ENCODE peak calls at places on chromosomes 3 and 15, in eight cellular contexts. One of them, this sample, is unnamed.

GRCh38 chr3:169308654-169309325 is 354.7 kb downstream of the MECOM start:
- DNase-seq in prostate gland: no peak
- DNase-seq in Right ventricle myocardium superior: no peak
- DNase-seq in globus pallidus: no peak
- DNase-seq in BJ: no peak
- DNase-seq in neural crest cell: no peak
- DNase-seq in SJSA1: no peak
- DNase-seq in stimulated activated naive CD8-positive, alpha-beta T cell treated with anti-CD3 and anti-CD28 coated beads, Interleukin-15, Interleukin-2, amounts not matched to agents 100 U/mL and 50 U/mL, for 24 hours: no peak
- DNase-seq in this sample: no peak

GRCh38 chr3:186382217-186382885 is 20.3 kb upstream of the DGKG start:
- DNase-seq in neural crest cell: no peak
- DNase-seq in prostate gland: no peak
- DNase-seq in BJ: no peak
- DNase-seq in stimulated activated naive CD8-positive, alpha-beta T cell treated with anti-CD3 and anti-CD28 coated beads, Interleukin-15, Interleukin-2, amounts not matched to agents 100 U/mL and 50 U/mL, for 24 hours: no peak
- DNase-seq in SJSA1: no peak
- DNase-seq in Right ventricle myocardium superior: no peak
- DNase-seq in globus pallidus: no peak
- DNase-seq in this sample: no peak

GRCh38 chr3:12239301-12239700 is 49.6 kb upstream of the PPARG start:
- DNase-seq in stimulated activated naive CD8-positive, alpha-beta T cell treated with anti-CD3 and anti-CD28 coated beads, Interleukin-15, Interleukin-2, amounts not matched to agents 100 U/mL and 50 U/mL, for 24 hours: no peak
- DNase-seq in SJSA1: no peak
- DNase-seq in prostate gland: no peak
- DNase-seq in BJ: no peak
- DNase-seq in Right ventricle myocardium superior: peak; percentile 45
- DNase-seq in neural crest cell: no peak
- DNase-seq in globus pallidus: no peak
- DNase-seq in this sample: no peak

GRCh38 chr3:38645076-38645475 is 4.4 kb downstream of the SCN5A start:
- DNase-seq in Right ventricle myocardium superior: no peak
- DNase-seq in stimulated activated naive CD8-positive, alpha-beta T cell treated with anti-CD3 and anti-CD28 coated beads, Interleukin-15, Interleukin-2, amounts not matched to agents 100 U/mL and 50 U/mL, for 24 hours: no peak
- DNase-seq in SJSA1: no peak
- DNase-seq in prostate gland: no peak
- DNase-seq in globus pallidus: no peak
- DNase-seq in neural crest cell: no peak
- DNase-seq in BJ: no peak
- DNase-seq in this sample: no peak

GRCh38 chr15:32786906-32787305 is 69.1 kb downstream of the GREM1 start:
- DNase-seq in neural crest cell: no peak
- DNase-seq in BJ: peak; percentile 10
- DNase-seq in Right ventricle myocardium superior: no peak
- DNase-seq in stimulated activated naive CD8-positive, alpha-beta T cell treated with anti-CD3 and anti-CD28 coated beads, Interleukin-15, Interleukin-2, amounts not matched to agents 100 U/mL and 50 U/mL, for 24 hours: no peak
- DNase-seq in SJSA1: no peak
- DNase-seq in globus pallidus: no peak
- DNase-seq in prostate gland: no peak
- DNase-seq in this sample: no peak

GRCh38 chr15:100764778-100765457 is 114.7 kb upstream of the ALDH1A3 start:
- DNase-seq in Right ventricle myocardium superior: no peak
- DNase-seq in BJ: no peak
- DNase-seq in neural crest cell: no peak
- DNase-seq in prostate gland: no peak
- DNase-seq in SJSA1: peak; percentile 41
- DNase-seq in globus pallidus: no peak
- DNase-seq in stimulated activated naive CD8-positive, alpha-beta T cell treated with anti-CD3 and anti-CD28 coated beads, Interleukin-15, Interleukin-2, amounts not matched to agents 100 U/mL and 50 U/mL, for 24 hours: no peak
- DNase-seq in this sample: no peak

GRCh38 chr15:62390793-62391543 is 225.9 kb upstream of the C2CD4B start:
- DNase-seq in BJ: no peak
- DNase-seq in SJSA1: peak; percentile 54
- DNase-seq in neural crest cell: peak; percentile 52
- DNase-seq in stimulated activated naive CD8-positive, alpha-beta T cell treated with anti-CD3 and anti-CD28 coated beads, Interleukin-15, Interleukin-2, amounts not matched to agents 100 U/mL and 50 U/mL, for 24 hours: peak; percentile 48
- DNase-seq in globus pallidus: peak; percentile 36
- DNase-seq in prostate gland: peak; percentile 32
- DNase-seq in Right ventricle myocardium superior: peak; percentile 61
- DNase-seq in this sample: peak; percentile 32

GRCh38 chr15:74302821-74303359 is 64.6 kb downstream of the CYP11A1 start:
- DNase-seq in Right ventricle myocardium superior: no peak
- DNase-seq in stimulated activated naive CD8-positive, alpha-beta T cell treated with anti-CD3 and anti-CD28 coated beads, Interleukin-15, Interleukin-2, amounts not matched to agents 100 U/mL and 50 U/mL, for 24 hours: peak; percentile 64
- DNase-seq in SJSA1: no peak
- DNase-seq in BJ: no peak
- DNase-seq in globus pallidus: no peak
- DNase-seq in neural crest cell: peak; percentile 72
- DNase-seq in prostate gland: no peak
- DNase-seq in this sample: no peak

GRCh38 chr3:75089831-75090230 is 475.4 kb upstream of the CNTN3 start:
- DNase-seq in Right ventricle myocardium superior: no peak
- DNase-seq in BJ: no peak
- DNase-seq in prostate gland: peak; percentile 15
- DNase-seq in neural crest cell: no peak
- DNase-seq in globus pallidus: no peak
- DNase-seq in SJSA1: no peak
- DNase-seq in stimulated activated naive CD8-positive, alpha-beta T cell treated with anti-CD3 and anti-CD28 coated beads, Interleukin-15, Interleukin-2, amounts not matched to agents 100 U/mL and 50 U/mL, for 24 hours: no peak
- DNase-seq in this sample: no peak

GRCh38 chr3:66473637-66474036 is 27.2 kb downstream of the LRIG1 start:
- DNase-seq in stimulated activated naive CD8-positive, alpha-beta T cell treated with anti-CD3 and anti-CD28 coated beads, Interleukin-15, Interleukin-2, amounts not matched to agents 100 U/mL and 50 U/mL, for 24 hours: peak; percentile 43
- DNase-seq in BJ: peak; percentile 86
- DNase-seq in globus pallidus: no peak
- DNase-seq in prostate gland: peak; percentile 44
- DNase-seq in SJSA1: no peak
- DNase-seq in Right ventricle myocardium superior: no peak
- DNase-seq in neural crest cell: no peak
- DNase-seq in this sample: no peak

GRCh38 chr15:65033659-65034269 is 4.3 kb upstream of the MTFMT start:
- DNase-seq in Right ventricle myocardium superior: no peak
- DNase-seq in neural crest cell: no peak
- DNase-seq in prostate gland: no peak
- DNase-seq in globus pallidus: peak; percentile 45
- DNase-seq in stimulated activated naive CD8-positive, alpha-beta T cell treated with anti-CD3 and anti-CD28 coated beads, Interleukin-15, Interleukin-2, amounts not matched to agents 100 U/mL and 50 U/mL, for 24 hours: peak; percentile 19
- DNase-seq in BJ: no peak
- DNase-seq in SJSA1: no peak
- DNase-seq in this sample: peak; percentile 47

GRCh38 chr3:37787027-37787868 is 74.4 kb upstream of the CTDSPL start:
- DNase-seq in prostate gland: no peak
- DNase-seq in SJSA1: no peak
- DNase-seq in stimulated activated naive CD8-positive, alpha-beta T cell treated with anti-CD3 and anti-CD28 coated beads, Interleukin-15, Interleukin-2, amounts not matched to agents 100 U/mL and 50 U/mL, for 24 hours: no peak
- DNase-seq in Right ventricle myocardium superior: no peak
- DNase-seq in BJ: no peak
- DNase-seq in neural crest cell: no peak
- DNase-seq in globus pallidus: no peak
- DNase-seq in this sample: no peak

GRCh38 chr15:83206387-83206970 is 1.1 kb downstream of the HDGFL3 start:
- DNase-seq in globus pallidus: peak; percentile 4
- DNase-seq in prostate gland: no peak
- DNase-seq in BJ: no peak
- DNase-seq in neural crest cell: peak; percentile 23
- DNase-seq in SJSA1: no peak
- DNase-seq in Right ventricle myocardium superior: no peak
- DNase-seq in stimulated activated naive CD8-positive, alpha-beta T cell treated with anti-CD3 and anti-CD28 coated beads, Interleukin-15, Interleukin-2, amounts not matched to agents 100 U/mL and 50 U/mL, for 24 hours: no peak
- DNase-seq in this sample: peak; percentile 9

GRCh38 chr3:147775816-147776530 is 366.8 kb downstream of the ZIC1 start:
- DNase-seq in neural crest cell: no peak
- DNase-seq in Right ventricle myocardium superior: no peak
- DNase-seq in SJSA1: no peak
- DNase-seq in globus pallidus: no peak
- DNase-seq in BJ: no peak
- DNase-seq in stimulated activated naive CD8-positive, alpha-beta T cell treated with anti-CD3 and anti-CD28 coated beads, Interleukin-15, Interleukin-2, amounts not matched to agents 100 U/mL and 50 U/mL, for 24 hours: no peak
- DNase-seq in prostate gland: no peak
- DNase-seq in this sample: no peak

GRCh38 chr15:63043391-63044076 is 987 bp downstream of the TPM1 start:
- DNase-seq in prostate gland: no peak
- DNase-seq in stimulated activated naive CD8-positive, alpha-beta T cell treated with anti-CD3 and anti-CD28 coated beads, Interleukin-15, Interleukin-2, amounts not matched to agents 100 U/mL and 50 U/mL, for 24 hours: peak; percentile 7
- DNase-seq in globus pallidus: no peak
- DNase-seq in BJ: no peak
- DNase-seq in SJSA1: no peak
- DNase-seq in Right ventricle myocardium superior: peak; percentile 69
- DNase-seq in neural crest cell: no peak
- DNase-seq in this sample: no peak

GRCh38 chr3:126870608-126871210 is 112.2 kb upstream of the PLXNA1 start:
- DNase-seq in Right ventricle myocardium superior: no peak
- DNase-seq in SJSA1: no peak
- DNase-seq in stimulated activated naive CD8-positive, alpha-beta T cell treated with anti-CD3 and anti-CD28 coated beads, Interleukin-15, Interleukin-2, amounts not matched to agents 100 U/mL and 50 U/mL, for 24 hours: no peak
- DNase-seq in prostate gland: no peak
- DNase-seq in BJ: no peak
- DNase-seq in globus pallidus: peak; percentile 26
- DNase-seq in neural crest cell: no peak
- DNase-seq in this sample: peak; percentile 32

GRCh38 chr3:16028604-16029003 is 145.9 kb upstream of the GALNT15 start:
- DNase-seq in stimulated activated naive CD8-positive, alpha-beta T cell treated with anti-CD3 and anti-CD28 coated beads, Interleukin-15, Interleukin-2, amounts not matched to agents 100 U/mL and 50 U/mL, for 24 hours: no peak
- DNase-seq in globus pallidus: no peak
- DNase-seq in neural crest cell: no peak
- DNase-seq in SJSA1: no peak
- DNase-seq in prostate gland: no peak
- DNase-seq in Right ventricle myocardium superior: no peak
- DNase-seq in BJ: peak; percentile 40
- DNase-seq in this sample: no peak

GRCh38 chr3:50582083-50582482 is 12.8 kb downstream of the HEMK1 start:
- DNase-seq in BJ: no peak
- DNase-seq in SJSA1: no peak
- DNase-seq in prostate gland: no peak
- DNase-seq in stimulated activated naive CD8-positive, alpha-beta T cell treated with anti-CD3 and anti-CD28 coated beads, Interleukin-15, Interleukin-2, amounts not matched to agents 100 U/mL and 50 U/mL, for 24 hours: no peak
- DNase-seq in globus pallidus: no peak
- DNase-seq in neural crest cell: no peak
- DNase-seq in Right ventricle myocardium superior: no peak
- DNase-seq in this sample: no peak

GRCh38 chr3:173652093-173652492 is 254.5 kb downstream of the NLGN1 start:
- DNase-seq in SJSA1: no peak
- DNase-seq in globus pallidus: no peak
- DNase-seq in neural crest cell: no peak
- DNase-seq in BJ: no peak
- DNase-seq in Right ventricle myocardium superior: no peak
- DNase-seq in stimulated activated naive CD8-positive, alpha-beta T cell treated with anti-CD3 and anti-CD28 coated beads, Interleukin-15, Interleukin-2, amounts not matched to agents 100 U/mL and 50 U/mL, for 24 hours: no peak
- DNase-seq in prostate gland: no peak
- DNase-seq in this sample: no peak

GRCh38 chr3:100590114-100590839 is 19.1 kb upstream of the ADGRG7 start:
- DNase-seq in prostate gland: peak; percentile 70
- DNase-seq in Right ventricle myocardium superior: no peak
- DNase-seq in globus pallidus: peak; percentile 69
- DNase-seq in neural crest cell: peak; percentile 67
- DNase-seq in stimulated activated naive CD8-positive, alpha-beta T cell treated with anti-CD3 and anti-CD28 coated beads, Interleukin-15, Interleukin-2, amounts not matched to agents 100 U/mL and 50 U/mL, for 24 hours: peak; percentile 56
- DNase-seq in SJSA1: no peak
- DNase-seq in BJ: peak; percentile 21
- DNase-seq in this sample: peak; percentile 74

GRCh38 chr3:129555176-129555575 is 12.2 kb downstream of the H1-8 start:
- DNase-seq in Right ventricle myocardium superior: no peak
- DNase-seq in stimulated activated naive CD8-positive, alpha-beta T cell treated with anti-CD3 and anti-CD28 coated beads, Interleukin-15, Interleukin-2, amounts not matched to agents 100 U/mL and 50 U/mL, for 24 hours: no peak
- DNase-seq in BJ: no peak
- DNase-seq in prostate gland: no peak
- DNase-seq in neural crest cell: no peak
- DNase-seq in SJSA1: no peak
- DNase-seq in globus pallidus: no peak
- DNase-seq in this sample: no peak

This sample was measured in putamen.